ENCODE peak calls at places on chromosome 18, in five cellular contexts. O is NCI-H748 treated with DMSO at 0.1 percent for 48 hours, U is mesendoderm, B is posterior cingulate gyrus, J is Kasumi-1. G is an unnamed sample.
A peak's percentile ranks its signal among the peaks of the same experiment; 100 is the strongest.

GRCh38 chr18:57943723-57944122 is 100.3 kb upstream of the NEDD4L start:
- DNase-seq in O (no peak), U (no peak), B (no peak), J (no peak), G (peak; percentile 69)

GRCh38 chr18:59620381-59620780 is 76.8 kb downstream of the CCBE1 start:
- DNase-seq in O (no peak), U (no peak), B (no peak), J (no peak), G (no peak)

GRCh38 chr18:13246121-13246520 is 27.6 kb downstream of the LDLRAD4 start:
- DNase-seq in O (no peak), U (no peak), B (no peak), J (no peak), G (no peak)

GRCh38 chr18:35042389-35043066 is 1.3 kb downstream of the MAPRE2 start:
- DNase-seq in O (no peak), U (no peak), B (no peak), J (no peak), G (peak; percentile 33)

GRCh38 chr18:57333941-57334340 is 18.4 kb upstream of the ST8SIA3 start:
- DNase-seq in O (no peak), U (no peak), B (no peak), J (peak; percentile 44), G (no peak)

GRCh38 chr18:77374106-77374505 is 124.5 kb downstream of the GALR1 start:
- DNase-seq in O (no peak), U (no peak), B (no peak), J (no peak), G (no peak)

GRCh38 chr18:55136864-55137263 is 177.6 kb upstream of the CCDC68 start:
- DNase-seq in O (no peak), U (no peak), B (no peak), J (no peak), G (peak; percentile 66)

GRCh38 chr18:56246912-56247311 is 391.5 kb downstream of the TXNL1 start:
- DNase-seq in O (no peak), U (no peak), B (no peak), J (no peak), G (no peak)

GRCh38 chr18:32911660-32912284 is 138.9 kb upstream of the KLHL14 start:
- DNase-seq in O (no peak), U (no peak), B (no peak), J (no peak), G (no peak)

GRCh38 chr18:79819951-79820351 is 22.2 kb downstream of the KCNG2 start:
- DNase-seq in O (no peak), U (no peak), B (no peak), J (peak; percentile 98), G (no peak)

GRCh38 chr18:10143601-10144000 is 229.8 kb downstream of the VAPA start:
- DNase-seq in O (no peak), U (no peak), B (no peak), J (no peak), G (no peak)

GRCh38 chr18:59096098-59096779 is 43.4 kb upstream of the SEC11C start:
- DNase-seq in O (peak; percentile 99), U (peak; percentile 66), B (no peak), J (no peak), G (no peak)

GRCh38 chr18:43160509-43160908 is 45.0 kb upstream of the RIT2 start:
- DNase-seq in O (no peak), U (no peak), B (no peak), J (no peak), G (peak; percentile 59)

GRCh38 chr18:52667388-52667787 is 327.4 kb downstream of the DCC start:
- DNase-seq in O (no peak), U (no peak), B (no peak), J (no peak), G (no peak)

GRCh38 chr18:11521853-11522252 is 87.5 kb upstream of the SLC35G4 start:
- DNase-seq in O (no peak), U (no peak), B (no peak), J (no peak), G (peak; percentile 31)

GRCh38 chr18:58407263-58407648 is 221.6 kb downstream of the ALPK2 start:
- DNase-seq in O (no peak), U (no peak), B (no peak), J (no peak), G (no peak)

GRCh38 chr18:55093295-55093694 is 134.0 kb upstream of the CCDC68 start:
- DNase-seq in O (no peak), U (no peak), B (no peak), J (no peak), G (no peak)

GRCh38 chr18:69628774-69629359 is 228.2 kb downstream of the DOK6 start:
- DNase-seq in O (no peak), U (no peak), B (no peak), J (no peak), G (no peak)

GRCh38 chr18:75981102-75981501 is 513.9 kb downstream of the ZNF516 start:
- DNase-seq in O (no peak), U (no peak), B (no peak), J (no peak), G (no peak)

GRCh38 chr18:7521226-7521856 is 45.8 kb upstream of the PTPRM start:
- DNase-seq in O (no peak), U (no peak), B (no peak), J (no peak), G (no peak)

GRCh38 chr18:36461551-36461987 is 164.1 kb downstream of the FHOD3 start:
- DNase-seq in O (no peak), U (no peak), B (no peak), J (no peak), G (peak; percentile 71)

G was measured in M059J.